ENCODE peak calls at places on chromosome 15, in six cellular contexts. H, P, R, U, N and O are unnamed samples.

GRCh38 chr15:67601008-67601620 is 58.6 kb downstream of the MAP2K5 start:
- DNase-seq in H (no peak), P (no peak), R (no peak), U (no peak), N (no peak), O (no peak)

GRCh38 chr15:46034755-46035154 is 399.9 kb downstream of the SQOR start:
- DNase-seq in H (no peak), P (no peak), R (no peak), U (no peak), N (no peak), O (no peak)

GRCh38 chr15:64634020-64634419 is 141.4 kb downstream of the RBPMS2 start:
- DNase-seq in H (peak; percentile 63), P (no peak), R (no peak), U (peak; percentile 7), N (no peak), O (peak; percentile 86)

GRCh38 chr15:60582370-60583036 is 103.6 kb upstream of the ICE2 start:
- DNase-seq in H (peak; percentile 24), P (no peak), R (no peak), U (no peak), N (no peak), O (peak; percentile 70)

GRCh38 chr15:65189102-65189740 is 4.1 kb upstream of the CLPX start:
- DNase-seq in H (peak; percentile 60), P (peak; percentile 24), R (no peak), U (no peak), N (peak; percentile 28), O (peak; percentile 58)

GRCh38 chr15:27821273-27821672 is 277.8 kb downstream of the OCA2 start:
- DNase-seq in H (no peak), P (no peak), R (no peak), U (no peak), N (no peak), O (no peak)

GRCh38 chr15:67175643-67176071 is 78.8 kb downstream of the AAGAB start:
- DNase-seq in H (peak; percentile 64), P (peak; percentile 62), R (no peak), U (no peak), N (no peak), O (peak; percentile 64)

GRCh38 chr15:84598993-84599392 is 1.8 kb upstream of the ZSCAN2 start:
- DNase-seq in H (no peak), P (peak; percentile 38), R (no peak), U (no peak), N (peak; percentile 35), O (peak; percentile 51)

GRCh38 chr15:70493787-70494514 is 269.4 kb downstream of the UACA start:
- DNase-seq in H (no peak), P (no peak), R (no peak), U (no peak), N (no peak), O (peak; percentile 34)

GRCh38 chr15:67945131-67945530 is 105.3 kb upstream of the RNU6-1 start:
- DNase-seq in H (no peak), P (no peak), R (no peak), U (no peak), N (no peak), O (no peak)